ENCODE peak calls at places on chromosome 22, in nine cellular contexts. G is spleen, U is tibial nerve, Y is transverse colon, P is heart left ventricle, Q is body of pancreas, L is gastrocnemius medialis, K is IMR-90, J is adrenal gland. T is an unnamed sample.
A peak's percentile ranks its signal among the peaks of the same experiment; 100 is the strongest.

GRCh38 chr22:39117585-39118191 is 20.6 kb downstream of the APOBEC3H start:
- DNase-seq in Y (peak; percentile 81), U (no peak), L (no peak), J (peak; percentile 73), G (peak; percentile 83), P (peak; percentile 51), Q (peak; percentile 75), K (peak; percentile 49), T (no peak)

GRCh38 chr22:39253427-39254070 is 8.8 kb upstream of the PDGFB start:
- DNase-seq in Y (peak; percentile 38), L (peak; percentile 87), G (no peak), U (no peak), K (peak; percentile 89), J (peak; percentile 82), P (peak; percentile 82), Q (peak; percentile 93), T (no peak)

GRCh38 chr22:47115518-47115890 is 353.1 kb downstream of the TBC1D22A start:
- DNase-seq in L (no peak), J (no peak), Q (no peak), Y (no peak), G (no peak), P (no peak), U (no peak), K (no peak), T (no peak)

GRCh38 chr22:32612834-32613233 is 138.2 kb downstream of the FBXO7 start:
- DNase-seq in J (no peak), Q (no peak), Y (no peak), K (no peak), U (no peak), G (no peak), L (no peak), P (no peak), T (no peak)

GRCh38 chr22:48261706-48262105 is 1499.3 kb downstream of the TBC1D22A start:
- DNase-seq in U (no peak), G (peak; percentile 27), Y (no peak), P (no peak), Q (no peak), K (no peak), J (no peak), L (no peak), T (no peak)

GRCh38 chr22:24871611-24872205 is 65.7 kb downstream of the SGSM1 start:
- DNase-seq in K (no peak), U (no peak), Y (no peak), G (no peak), J (no peak), L (no peak), Q (no peak), P (no peak), T (no peak)

GRCh38 chr22:26981520-26981919 is 324.1 kb downstream of the MIAT start:
- DNase-seq in Y (peak; percentile 14), Q (no peak), L (no peak), K (no peak), U (no peak), P (no peak), G (no peak), J (no peak), T (no peak)

GRCh38 chr22:33851240-33851639 is 69.0 kb downstream of the LARGE1 start:
- DNase-seq in G (no peak), J (no peak), Y (no peak), Q (no peak), K (peak; percentile 44), P (no peak), L (no peak), U (no peak), T (no peak)

GRCh38 chr22:32265882-32266767 is 11.0 kb upstream of the SLC5A4 start:
- DNase-seq in L (peak; percentile 15), J (peak; percentile 80), K (peak; percentile 67), P (peak; percentile 59), Q (peak; percentile 81), U (peak; percentile 33), Y (peak; percentile 66), G (peak; percentile 80), T (peak; percentile 92)

GRCh38 chr22:47128216-47129215 is 366.1 kb downstream of the TBC1D22A start:
- DNase-seq in K (no peak), J (no peak), Q (no peak), L (no peak), Y (no peak), P (no peak), G (peak; percentile 70), U (no peak), T (no peak)

GRCh38 chr22:25774575-25775026 is 32.6 kb downstream of the MYO18B start:
- DNase-seq in P (no peak), G (no peak), L (no peak), Y (no peak), U (no peak), K (no peak), Q (no peak), J (no peak), T (no peak)

GRCh38 chr22:17629646-17630045 is 1.1 kb upstream of the ATP6V1E1 start:
- DNase-seq in Y (no peak), U (no peak), G (no peak), P (no peak), L (no peak), K (no peak), J (no peak), Q (no peak), T (no peak)

GRCh38 chr22:38080847-38081635 is 2.9 kb downstream of the SLC16A8 start:
- DNase-seq in U (no peak), J (peak; percentile 39), K (peak; percentile 14), L (no peak), G (peak; percentile 74), Y (peak; percentile 22), P (peak; percentile 42), Q (peak; percentile 46), T (no peak)

GRCh38 chr22:43747877-43748276 is 64.2 kb downstream of the EFCAB6 start:
- DNase-seq in L (no peak), G (no peak), Q (no peak), P (no peak), J (no peak), Y (no peak), U (no peak), K (no peak), T (no peak)
- TF ChIP-seq CTCF in L (no peak), G (no peak), Q (no peak), P (no peak), J (no peak), Y (no peak), U (no peak), K (peak; percentile 11), T (no peak)

GRCh38 chr22:20867179-20868099 is 8.6 kb downstream of the SNAP29 start:
- DNase-seq in L (peak; percentile 38), P (peak; percentile 69), Y (peak; percentile 51), U (peak; percentile 20), G (no peak), J (peak; percentile 67), Q (peak; percentile 34), K (peak; percentile 46), T (no peak)
- TF ChIP-seq POLR2A in L (peak; percentile 53), P (no peak), Y (peak; percentile 68), U (no peak), G (no peak), J (no peak), Q (peak; percentile 21), K (no peak), T (no peak)

DNA sequence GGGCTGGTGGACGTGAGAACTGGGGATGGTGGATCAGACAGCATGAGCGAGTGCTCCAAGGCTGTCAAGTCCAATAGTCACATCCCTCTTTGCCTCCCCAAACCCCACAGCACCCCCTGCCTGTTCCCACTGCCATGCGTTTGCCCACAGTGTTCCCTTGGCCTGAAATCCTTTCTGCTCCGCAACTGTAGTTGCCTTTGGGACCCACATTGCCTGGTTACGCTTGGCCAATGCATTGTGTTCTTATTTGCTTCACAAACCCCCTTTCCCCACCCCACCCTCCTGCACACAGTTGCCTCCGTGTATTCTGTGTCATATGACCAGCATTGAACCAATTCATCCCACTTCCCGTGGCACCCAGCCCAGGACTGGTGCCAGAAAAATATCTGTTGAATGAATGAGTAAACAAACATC is 2.1 kb upstream of the KIAA0930 start:
- DNase-seq in K (no peak), U (no peak), Y (peak; percentile 56), P (no peak), Q (peak; percentile 90), L (no peak), G (no peak), J (peak; percentile 48), T (no peak)
- TF ChIP-seq CTCF in K (peak; percentile 14), U (no peak), Y (no peak), P (peak; percentile 10), Q (peak; percentile 21), L (no peak), G (no peak), J (peak; percentile 14), T (no peak)

GRCh38 chr22:44023404-44024287 is 456 bp upstream of the PARVB start:
- DNase-seq in G (peak; percentile 89), J (peak; percentile 68), Y (peak; percentile 50), K (peak; percentile 12), L (peak; percentile 57), P (peak; percentile 76), Q (peak; percentile 50), U (no peak), T (no peak)

GRCh38 chr22:44025171-44026065 is 1.3 kb downstream of the PARVB start:
- DNase-seq in J (peak; percentile 37), G (peak; percentile 88), Y (peak; percentile 83), P (no peak), L (no peak), Q (peak; percentile 19), U (no peak), K (no peak), T (peak; percentile 91)

GRCh38 chr22:44026630-44027511 is 2.8 kb downstream of the PARVB start:
- DNase-seq in G (peak; percentile 95), Q (peak; percentile 49), K (peak; percentile 63), U (peak; percentile 50), J (peak; percentile 81), Y (peak; percentile 87), L (peak; percentile 74), P (peak; percentile 87), T (peak; percentile 85)

GRCh38 chr22:44026066-44026629 is 2.0 kb downstream of the PARVB start:
- DNase-seq in Q (no peak), G (peak; percentile 83), P (peak; percentile 61), Y (no peak), U (no peak), K (no peak), L (no peak), J (no peak), T (no peak)

DNA sequence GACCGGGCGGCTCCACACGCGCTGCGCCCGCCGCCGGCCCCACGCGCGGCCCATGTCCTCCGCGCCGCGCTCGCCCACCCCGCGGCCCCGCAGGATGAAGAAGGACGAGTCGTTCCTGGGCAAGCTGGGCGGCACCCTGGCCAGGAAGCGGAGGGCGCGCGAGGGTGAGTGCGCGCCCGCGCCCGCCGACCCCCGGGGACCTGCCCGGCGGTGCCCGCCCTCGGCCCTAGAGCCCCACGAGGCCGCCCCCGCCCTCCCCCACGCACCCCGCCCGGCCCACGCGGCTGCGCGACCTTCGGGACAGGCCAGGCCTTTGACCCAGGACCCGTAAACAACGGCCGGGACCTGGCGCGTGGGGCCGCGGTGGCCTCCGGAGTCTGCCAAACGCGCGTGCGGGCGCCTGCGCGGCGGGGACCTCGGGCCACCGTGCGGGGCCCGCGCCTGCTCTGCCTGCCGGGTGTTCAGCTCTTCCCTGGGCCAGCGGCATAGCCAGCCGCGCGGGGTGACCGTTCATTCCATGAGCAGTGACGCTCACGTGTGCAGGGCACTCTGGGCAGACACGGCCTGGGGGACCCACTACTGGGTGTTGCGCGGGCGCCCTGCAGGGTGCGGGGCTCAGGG is at the start of gene PARVB:
- DNase-seq in J (peak; percentile 58), G (peak; percentile 87), Q (peak; percentile 34), K (no peak), L (no peak), U (no peak), Y (peak; percentile 17), P (peak; percentile 46), T (no peak)
- TF ChIP-seq POLR2A in J (no peak), G (no peak), Q (no peak), K (peak; percentile 52), L (peak; percentile 50), U (no peak), Y (no peak), P (no peak), T (no peak)

T was measured in lower leg skin.